ENCODE peak calls at places on chromosomes 3 and 15, in nine cellular contexts. U, K, Y, T, X, F, E, N and I are unnamed samples.

GRCh38 chr3:170523248-170523647 is 62.6 kb downstream of the SLC7A14 start:
- DNase-seq in K (no peak), U (no peak), E (no peak), T (no peak), X (no peak), F (no peak), N (no peak), Y (no peak), I (no peak)

GRCh38 chr3:43997788-43998373 is 243.8 kb upstream of the TOPAZ1 start:
- DNase-seq in U (no peak), X (no peak), T (no peak), Y (no peak), F (no peak), N (peak; percentile 36), K (peak; percentile 59), E (no peak), I (peak; percentile 37)

GRCh38 chr15:35112346-35112745 is 27.3 kb upstream of the NANOGP8 start:
- DNase-seq in X (no peak), N (no peak), K (no peak), U (no peak), F (no peak), E (no peak), T (no peak), Y (no peak), I (no peak)

GRCh38 chr3:111690242-111690641 is 95.1 kb upstream of the ZBED2 start:
- DNase-seq in X (no peak), F (no peak), N (peak; percentile 88), E (no peak), U (no peak), Y (no peak), T (no peak), K (no peak), I (no peak)

GRCh38 chr15:50463423-50464358 is 39.5 kb downstream of the USP8 start:
- DNase-seq in T (no peak), Y (no peak), X (no peak), F (no peak), U (no peak), K (no peak), N (no peak), E (no peak), I (peak; percentile 3)

GRCh38 chr15:82829234-82829633 is 19.8 kb downstream of the WHAMM start:
- DNase-seq in K (no peak), X (no peak), E (no peak), Y (no peak), U (no peak), T (no peak), F (no peak), N (no peak), I (no peak)

GRCh38 chr3:55935241-55935640 is 448.1 kb upstream of the WNT5A start:
- DNase-seq in E (no peak), T (no peak), F (no peak), U (no peak), Y (no peak), N (peak; percentile 87), X (no peak), K (no peak), I (no peak)

GRCh38 chr3:118213892-118214291 is 820.8 kb downstream of the IGSF11 start:
- DNase-seq in E (no peak), Y (no peak), K (no peak), X (no peak), N (no peak), U (no peak), F (no peak), T (no peak), I (no peak)

GRCh38 chr15:60116456-60117089 is 112.5 kb downstream of the FOXB1 start:
- DNase-seq in U (no peak), X (no peak), Y (no peak), T (no peak), E (no peak), K (no peak), F (no peak), N (no peak), I (peak; percentile 49)

GRCh38 chr3:160637081-160637480 is 39.9 kb upstream of the ARL14 start:
- DNase-seq in E (no peak), N (no peak), T (no peak), X (no peak), Y (no peak), F (no peak), K (no peak), U (no peak), I (no peak)

GRCh38 chr3:73432021-73432722 is 192.6 kb downstream of the PDZRN3 start:
- DNase-seq in N (peak; percentile 6), Y (peak; percentile 76), X (peak; percentile 63), K (peak; percentile 76), F (no peak), T (no peak), U (no peak), E (no peak), I (peak; percentile 79)

GRCh38 chr3:187368251-187368733 is at the start of gene RTP4:
- DNase-seq in Y (no peak), U (peak; percentile 12), X (no peak), T (no peak), N (no peak), F (no peak), E (no peak), K (no peak), I (peak; percentile 53)

GRCh38 chr3:64216706-64217105 is 8.6 kb downstream of the PRICKLE2 start:
- DNase-seq in K (peak; percentile 45), F (no peak), U (no peak), E (no peak), N (no peak), Y (no peak), T (no peak), X (no peak), I (peak; percentile 41)

GRCh38 chr3:141482250-141482937 is 4.4 kb upstream of the RASA2 start:
- DNase-seq in N (no peak), U (no peak), K (no peak), E (no peak), T (no peak), Y (no peak), F (no peak), X (no peak), I (no peak)

GRCh38 chr15:60799885-60800728 is 321.2 kb upstream of the ICE2 start:
- DNase-seq in K (no peak), N (no peak), E (no peak), T (no peak), U (no peak), Y (no peak), F (no peak), X (no peak), I (no peak)

GRCh38 chr3:84965141-84965540 is 6.4 kb downstream of the CADM2 start:
- DNase-seq in E (peak; percentile 22), N (peak; percentile 47), Y (peak; percentile 72), F (no peak), T (no peak), K (peak; percentile 93), U (no peak), X (peak; percentile 52), I (peak; percentile 70)

GRCh38 chr15:70451861-70452653 is 311.3 kb downstream of the UACA start:
- DNase-seq in T (no peak), F (no peak), N (no peak), X (peak; percentile 46), Y (peak; percentile 36), K (peak; percentile 88), E (no peak), U (no peak), I (peak; percentile 54)

GRCh38 chr3:169390741-169391300 is 272.7 kb downstream of the MECOM start:
- DNase-seq in N (no peak), U (no peak), T (no peak), Y (no peak), F (no peak), K (no peak), E (peak; percentile 21), X (no peak), I (peak; percentile 21)

GRCh38 chr3:71695000-71695482 is 30.2 kb downstream of the EIF4E3 start:
- DNase-seq in Y (no peak), T (no peak), K (no peak), U (no peak), X (no peak), E (no peak), N (no peak), F (no peak), I (peak; percentile 18)

GRCh38 chr3:9066775-9067174 is 103.5 kb upstream of the RAD18 start:
- DNase-seq in E (no peak), K (no peak), T (no peak), N (no peak), U (no peak), Y (no peak), F (no peak), X (no peak), I (no peak)

GRCh38 chr15:40754574-40754882 is 526 bp downstream of the RMDN3 start:
- DNase-seq in F (no peak), X (peak; percentile 40), N (no peak), Y (no peak), E (no peak), T (no peak), U (no peak), K (peak; percentile 62), I (peak; percentile 27)

GRCh38 chr3:194952882-194953281 is 267.2 kb downstream of the FAM43A start:
- DNase-seq in T (no peak), E (no peak), K (peak; percentile 13), U (no peak), N (no peak), Y (no peak), X (peak; percentile 25), F (no peak), I (no peak)